ENCODE peak calls at places on chromosomes 13 and 19, in seven cellular contexts. T, G, Z, S, M, C and Q are unnamed samples.

GRCh38 chr19:29380581-29380980 is 145.2 kb upstream of the VSTM2B start:
- DNase-seq in S (no peak), C (no peak), M (no peak), Z (no peak), G (peak), T (no peak), Q (no peak)

GRCh38 chr19:40716031-40716654 is 543 bp downstream of the COQ8B start:
- DNase-seq in S (no peak), C (no peak), T (no peak), Z (peak), G (peak), M (no peak), Q (no peak)

GRCh38 chr13:21124853-21125252 is 51.5 kb downstream of the SKA3 start:
- DNase-seq in Z (no peak), S (no peak), T (no peak), G (no peak), C (no peak), M (no peak), Q (no peak)

GRCh38 chr13:101640797-101641400 is 188.4 kb downstream of the ITGBL1 start:
- DNase-seq in M (no peak), S (no peak), Z (no peak), G (no peak), C (no peak), T (no peak), Q (no peak)

GRCh38 chr13:75704194-75704941 is 68.2 kb downstream of the LMO7 start:
- DNase-seq in Z (no peak), C (no peak), M (no peak), G (no peak), S (no peak), T (no peak), Q (no peak)

GRCh38 chr13:45416521-45417125 is 1.6 kb downstream of the SLC25A30 start:
- DNase-seq in Z (no peak), C (no peak), M (no peak), G (no peak), S (peak), T (no peak), Q (no peak)

GRCh38 chr13:43489168-43489730 is 297.5 kb downstream of the ENOX1 start:
- DNase-seq in C (no peak), G (no peak), M (peak), T (no peak), Z (no peak), S (no peak), Q (no peak)

GRCh38 chr13:95607363-95607762 is 37.1 kb downstream of the DZIP1 start:
- DNase-seq in Z (no peak), C (no peak), G (no peak), M (no peak), S (no peak), T (no peak), Q (no peak)

GRCh38 chr19:45059258-45059965 is 16.9 kb downstream of the ZNF296 start:
- DNase-seq in C (no peak), G (peak), T (peak), S (peak), Z (peak), M (peak), Q (peak)

GRCh38 chr19:47713046-47714021 is at the start of gene EHD2:
- DNase-seq in G (peak), Z (no peak), C (peak), T (peak), M (peak), S (no peak), Q (peak)

GRCh38 chr13:27425918-27426630 is 1.7 kb downstream of the GTF3A start:
- DNase-seq in T (peak), G (peak), C (no peak), Z (peak), S (peak), M (peak), Q (peak)

GRCh38 chr13:47917022-47917574 is 84.0 kb downstream of the SUCLA2 start:
- DNase-seq in T (no peak), S (no peak), Z (no peak), G (no peak), M (no peak), C (no peak), Q (no peak)

GRCh38 chr19:50203281-50204080 is at the start of gene MYH14:
- DNase-seq in M (peak), S (peak), G (peak), Z (no peak), T (peak), C (peak), Q (peak)

GRCh38 chr13:98033277-98034247 is 80.1 kb downstream of the IPO5 start:
- DNase-seq in T (peak), S (peak), C (no peak), M (no peak), Z (no peak), G (no peak), Q (no peak)

GRCh38 chr13:98622926-98623325 is 46.0 kb upstream of the STK24 start:
- DNase-seq in S (no peak), M (no peak), T (no peak), C (no peak), Z (no peak), G (no peak), Q (no peak)

GRCh38 chr13:107458269-107458668 is 757.1 kb downstream of the LIG4 start:
- DNase-seq in S (no peak), G (no peak), Z (no peak), T (no peak), M (no peak), C (peak), Q (no peak)

GRCh38 chr13:26983533-26984315 is 187.9 kb downstream of the USP12 start:
- DNase-seq in G (no peak), S (no peak), Z (no peak), C (no peak), M (no peak), T (no peak), Q (no peak)

GRCh38 chr19:43664008-43664407 is 6.0 kb downstream of the PLAUR start:
- DNase-seq in C (no peak), S (no peak), T (no peak), M (no peak), Z (peak), G (no peak), Q (no peak)
- H3K27ac ChIP-seq in C (no peak), S (no peak), T (no peak), M (no peak), Z (peak), G (no peak), Q (no peak)

DNA sequence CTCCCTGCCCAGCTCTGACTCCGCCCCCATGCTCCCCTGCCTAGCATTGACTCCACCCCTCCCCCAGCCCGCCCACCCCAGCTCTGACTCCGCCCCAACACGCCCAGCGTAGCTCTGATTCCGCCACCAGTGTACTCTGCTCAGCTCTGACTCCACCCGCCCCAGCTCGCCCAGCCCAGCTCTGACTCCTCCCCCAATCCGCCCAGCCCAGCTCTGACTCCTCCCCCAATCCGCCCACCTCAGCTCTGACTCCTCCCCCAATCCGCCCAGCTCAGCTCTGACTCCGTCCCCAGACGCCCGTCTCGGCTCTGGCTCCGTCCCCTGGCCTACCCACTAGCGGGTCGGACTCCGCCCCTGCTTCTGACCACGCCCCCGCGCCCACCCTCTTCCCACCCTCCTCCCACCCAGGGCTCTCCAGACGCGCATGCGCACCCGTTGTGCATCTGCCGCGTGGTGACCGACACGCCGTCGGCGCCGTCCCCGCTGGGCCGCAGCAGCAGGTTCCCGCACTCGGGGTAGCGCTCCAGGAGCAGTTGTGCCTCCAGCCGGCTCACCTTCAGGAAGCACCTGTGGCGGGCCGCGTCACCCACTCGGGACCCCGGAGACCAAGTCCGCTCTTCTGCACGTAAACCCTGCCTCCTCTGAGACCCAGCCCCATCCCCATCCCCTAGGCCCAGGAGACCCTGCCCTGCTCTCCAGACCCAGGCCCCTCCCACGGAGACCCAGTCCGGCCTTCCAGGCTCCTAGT is 10.2 kb downstream of the STAP2 start:
- DNase-seq in M (peak), Z (peak), S (peak), T (peak), C (peak), G (peak), Q (peak)
- H3K27ac ChIP-seq in M (no peak), Z (peak), S (no peak), T (no peak), C (peak), G (peak), Q (no peak)

GRCh38 chr19:1621021-1621420 is 15.8 kb upstream of the UQCR11 start:
- DNase-seq in T (no peak), G (no peak), M (peak), Z (no peak), S (no peak), C (peak), Q (no peak)
- H3K27ac ChIP-seq in T (no peak), G (no peak), M (no peak), Z (no peak), S (no peak), C (no peak), Q (no peak)

GRCh38 chr19:16902545-16902944 is 13.7 kb downstream of the F2RL3 start:
- DNase-seq in M (no peak), G (no peak), C (no peak), T (no peak), Z (no peak), S (no peak), Q (no peak)
- H3K27ac ChIP-seq in M (no peak), G (no peak), C (no peak), T (no peak), Z (no peak), S (no peak), Q (no peak)

GRCh38 chr19:1089891-1090290 is 5.3 kb downstream of the POLR2E start:
- DNase-seq in M (no peak), Z (no peak), C (peak), G (no peak), S (no peak), T (no peak), Q (peak)

GRCh38 chr19:1088419-1089066 is 6.6 kb downstream of the POLR2E start:
- DNase-seq in S (no peak), G (no peak), M (peak), C (peak), T (no peak), Z (no peak), Q (no peak)

GRCh38 chr19:1090731-1091543 is 4.2 kb downstream of the POLR2E start:
- DNase-seq in M (no peak), S (no peak), Z (no peak), T (no peak), C (peak), G (no peak), Q (peak)

GRCh38 chr19:1087813-1088418 is 7.3 kb downstream of the POLR2E start:
- DNase-seq in T (no peak), G (no peak), S (no peak), C (peak), M (peak), Z (peak), Q (no peak)

DNA sequence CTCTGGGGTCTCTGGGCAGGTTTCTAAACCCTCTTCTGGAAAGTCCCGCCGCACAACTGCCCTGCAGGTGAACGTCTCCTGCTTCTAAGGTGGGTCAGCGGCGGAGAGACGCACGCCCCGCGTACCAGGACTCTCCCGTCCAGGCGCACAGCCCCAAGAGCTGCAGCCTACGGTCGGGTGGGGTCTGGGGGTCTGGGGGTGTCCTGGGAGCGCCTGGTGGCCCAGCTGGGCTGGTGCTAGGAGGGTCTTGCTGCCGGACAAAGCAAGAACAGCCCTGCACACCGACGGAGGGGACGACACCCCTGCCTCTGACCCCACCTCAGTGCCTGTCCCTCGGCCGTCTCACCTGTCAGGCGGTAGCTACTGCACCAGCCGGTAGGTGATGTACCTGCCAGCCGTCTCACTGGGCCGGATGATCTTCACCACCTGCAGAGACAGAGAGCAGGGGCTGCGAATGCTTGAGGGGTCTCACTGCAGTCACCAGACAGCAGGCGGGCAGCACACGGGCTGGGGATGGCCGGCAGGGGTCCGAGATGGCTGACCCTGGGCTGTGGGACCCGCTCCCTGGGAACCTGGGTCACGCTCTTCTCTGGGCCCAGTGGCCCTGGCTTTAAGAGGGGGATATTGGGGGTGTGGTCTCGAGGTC is 5.9 kb downstream of the POLR2E start:
- DNase-seq in G (no peak), Z (no peak), C (peak), S (no peak), T (no peak), M (peak), Q (no peak)
- H3K27ac ChIP-seq in G (no peak), Z (peak), C (peak), S (no peak), T (no peak), M (no peak), Q (no peak)

DNA sequence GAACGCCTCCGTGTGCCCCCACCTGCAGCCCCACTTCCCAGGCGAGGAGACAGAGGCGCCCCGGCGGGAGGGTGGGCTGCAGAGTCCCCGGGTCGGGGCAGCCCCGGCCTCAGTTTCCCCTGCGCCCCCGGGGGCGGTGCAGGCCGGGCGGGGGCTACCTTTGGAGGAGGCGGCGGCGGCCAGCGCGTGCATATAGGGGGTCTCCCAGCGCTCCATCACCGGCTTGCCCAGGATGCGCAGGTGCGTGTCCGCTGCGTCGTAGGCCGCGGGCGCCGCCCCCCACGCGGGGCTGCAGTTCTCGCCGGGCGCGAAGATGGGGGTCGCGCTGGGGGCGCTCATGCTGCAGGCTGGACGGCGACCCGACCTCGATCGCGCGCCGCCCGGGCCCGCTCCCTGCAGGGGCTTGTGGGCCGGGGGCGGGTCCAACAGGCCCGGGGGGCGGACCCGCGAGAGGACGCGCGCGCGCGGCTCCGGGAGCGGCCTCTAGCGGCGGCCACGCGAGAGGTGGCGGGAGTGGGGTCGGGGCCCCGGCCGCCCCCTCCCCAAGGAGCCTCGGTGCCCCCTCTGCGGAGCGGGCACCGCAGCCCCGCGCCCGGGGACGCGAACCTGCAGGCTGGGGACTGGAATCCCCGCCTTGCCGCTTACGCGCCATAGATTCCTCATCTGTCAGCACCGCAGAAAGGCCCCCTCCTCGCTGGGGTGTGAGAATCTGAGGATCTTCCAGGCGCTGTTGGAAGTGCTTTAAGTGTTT is at the start of gene GAMT:
- DNase-seq in Z (peak), G (no peak), C (peak), T (no peak), S (no peak), M (no peak), Q (no peak)
- H3K27ac ChIP-seq in Z (peak), G (no peak), C (peak), T (peak), S (no peak), M (peak), Q (no peak)

GRCh38 chr19:7629347-7630054 is at the start of the genes PET100 and XAB2:
- DNase-seq in T (peak), Z (peak), C (peak), M (peak), S (peak), G (peak), Q (peak)
- H3K27ac ChIP-seq in T (no peak), Z (peak), C (peak), M (peak), S (peak), G (peak), Q (peak)